ENCODE peak calls at places on chromosomes 4 and X, in seven cellular contexts. F, K, B, M, A, R and T are unnamed samples.

GRCh38 chr4:43512253-43512652 is 619.7 kb downstream of the GRXCR1 start:
- DNase-seq in B (no peak), A (no peak), K (no peak), R (no peak), M (no peak), F (no peak), T (no peak)

GRCh38 chr4:105894570-105895323 is 524 bp upstream of the NPNT start:
- DNase-seq in K (no peak), M (peak; percentile 2), R (peak; percentile 23), B (no peak), A (no peak), F (peak; percentile 53), T (peak; percentile 51)

GRCh38 chr4:130849985-130850632 is 1754.2 kb downstream of the C4orf33 start:
- DNase-seq in M (no peak), B (no peak), R (no peak), F (no peak), K (no peak), A (no peak), T (no peak)

GRCh38 chr4:36189511-36190226 is 54.6 kb downstream of the ARAP2 start:
- DNase-seq in F (no peak), M (no peak), B (no peak), A (no peak), R (peak; percentile 46), K (no peak), T (peak; percentile 30)

GRCh38 chr4:55381502-55381901 is 14.3 kb upstream of the TMEM165 start:
- DNase-seq in A (no peak), K (no peak), B (no peak), F (no peak), M (no peak), R (no peak), T (no peak)

GRCh38 chrX:154485150-154486051 is 1.0 kb downstream of the UBL4A start:
- DNase-seq in F (no peak), K (no peak), A (no peak), M (no peak), R (no peak), B (no peak), T (no peak)

GRCh38 chr4:89954906-89955305 is 60.3 kb downstream of the MMRN1 start:
- DNase-seq in A (no peak), R (no peak), K (no peak), F (no peak), B (no peak), M (no peak), T (no peak)

GRCh38 chr4:184406915-184407314 is 67.4 kb downstream of the IRF2 start:
- DNase-seq in B (no peak), M (no peak), A (no peak), K (no peak), F (no peak), R (no peak), T (no peak)

GRCh38 chrX:39613997-39614679 is 483.6 kb downstream of the BCOR start:
- DNase-seq in M (no peak), R (peak; percentile 75), B (no peak), K (no peak), F (no peak), A (no peak), T (no peak)

GRCh38 chr4:173169178-173169427 is 492 bp downstream of the GALNT7 start:
- DNase-seq in A (no peak), K (no peak), B (no peak), M (no peak), F (no peak), R (no peak), T (no peak)

DNA sequence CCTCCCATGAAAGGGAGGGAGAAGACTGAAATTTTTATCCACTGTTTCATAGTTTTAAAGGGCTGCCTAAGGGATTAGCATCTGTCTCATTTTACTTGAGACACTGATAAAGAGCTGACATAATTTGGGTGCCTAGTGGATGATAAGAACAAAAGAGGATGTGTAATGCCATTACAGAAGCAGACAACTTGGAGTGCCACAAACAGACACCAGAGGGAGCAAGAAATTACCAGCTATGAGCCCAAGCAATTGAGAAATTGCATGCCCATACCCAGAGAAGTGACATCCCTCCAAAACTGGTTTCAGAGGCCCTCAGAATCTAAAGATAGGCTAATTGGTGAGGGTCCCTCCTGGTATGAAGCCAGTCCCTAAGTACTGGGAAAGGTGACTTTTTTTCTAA is 38.5 kb upstream of the POU3F4 start:
- DNase-seq in R (peak; percentile 38), A (peak; percentile 37), B (peak; percentile 4), F (no peak), M (peak; percentile 22), K (no peak), T (peak; percentile 9)
- TF ChIP-seq CTCF in R (peak; percentile 37), A (peak; percentile 28), B (no peak), F (peak; percentile 19), M (peak; percentile 65), K (peak; percentile 30), T (peak; percentile 4)

GRCh38 chr4:79042079-79042674 is 102.9 kb upstream of the PAQR3 start:
- DNase-seq in R (peak; percentile 24), K (no peak), B (peak; percentile 12), A (peak; percentile 67), F (no peak), M (no peak), T (peak; percentile 31)
- TF ChIP-seq CTCF in R (peak; percentile 30), K (peak; percentile 69), B (peak; percentile 33), A (peak; percentile 24), F (peak; percentile 42), M (peak; percentile 76), T (no peak)

GRCh38 chr4:74228691-74229640 is 71.0 kb downstream of the MTHFD2L start:
- DNase-seq in M (peak; percentile 74), K (peak; percentile 59), F (peak; percentile 76), R (peak; percentile 88), A (peak; percentile 76), B (peak; percentile 77), T (peak; percentile 43)
- TF ChIP-seq CTCF in M (peak; percentile 91), K (peak; percentile 89), F (peak; percentile 67), R (peak; percentile 85), A (peak; percentile 80), B (peak; percentile 61), T (peak; percentile 73)

DNA sequence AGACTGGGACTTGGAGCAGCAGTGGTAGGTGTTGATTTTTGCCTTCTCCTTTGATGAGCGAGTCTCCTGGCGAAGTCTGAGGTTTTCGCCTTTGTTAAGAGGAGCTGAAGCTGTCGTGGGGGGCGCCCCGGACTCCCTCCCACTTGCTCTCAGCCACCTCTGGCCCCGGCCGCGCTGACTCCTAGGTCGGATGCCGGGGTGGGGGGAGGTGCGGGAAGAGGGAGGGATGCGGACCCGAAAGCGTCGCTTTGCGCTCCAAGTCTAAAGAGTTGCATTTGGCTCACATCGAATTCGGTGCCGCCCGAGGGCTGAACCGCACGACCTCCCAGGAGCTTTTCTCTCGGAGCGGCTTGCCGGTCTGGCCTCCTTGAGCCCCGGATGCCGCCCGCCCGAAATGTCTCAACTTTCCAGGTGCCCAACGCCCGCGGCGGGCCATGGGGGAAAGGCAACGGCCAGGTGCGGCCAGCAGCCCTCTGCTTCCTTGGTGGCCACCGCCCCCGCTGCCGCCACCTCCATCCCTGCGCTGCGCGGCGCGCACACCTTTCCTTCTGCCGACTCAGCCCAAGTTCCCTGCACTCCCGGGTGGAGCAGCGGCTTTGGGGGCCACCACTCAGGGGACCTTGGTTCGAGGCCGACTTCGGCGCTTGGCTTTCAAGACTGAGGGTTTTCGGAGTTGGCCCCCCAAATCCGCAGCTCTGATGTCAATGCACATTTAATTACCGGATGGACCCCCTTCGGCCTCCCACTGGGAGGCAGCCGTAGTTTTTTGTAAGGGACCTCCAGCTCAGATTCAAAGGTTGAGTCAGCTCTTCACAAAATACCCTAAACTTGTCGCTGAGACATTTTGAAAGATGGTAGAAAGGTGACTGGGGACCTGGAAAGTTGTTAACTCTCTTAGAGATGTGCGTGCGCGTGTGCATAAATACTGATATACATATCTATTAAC is 977 bp downstream of the AFF2 start:
- DNase-seq in F (no peak), M (peak; percentile 9), K (no peak), A (peak; percentile 69), B (no peak), R (peak; percentile 1), T (peak; percentile 11)
- TF ChIP-seq CTCF in F (no peak), M (no peak), K (no peak), A (no peak), B (no peak), R (no peak), T (no peak)

GRCh38 chrX:115547448-115547847 is 13.5 kb upstream of the PLS3 start:
- DNase-seq in B (no peak), M (no peak), R (no peak), K (no peak), A (no peak), F (no peak), T (no peak)
- TF ChIP-seq CTCF in B (peak; percentile 31), M (peak; percentile 29), R (no peak), K (no peak), A (no peak), F (no peak), T (no peak)

GRCh38 chr4:45946699-45947098 is 177.2 kb downstream of the GABRG1 start:
- DNase-seq in M (no peak), K (no peak), R (no peak), F (no peak), A (no peak), B (no peak), T (no peak)

GRCh38 chr4:45939056-45939455 is 184.8 kb downstream of the GABRG1 start:
- DNase-seq in K (no peak), F (no peak), B (no peak), M (no peak), R (no peak), A (no peak), T (no peak)

DNA sequence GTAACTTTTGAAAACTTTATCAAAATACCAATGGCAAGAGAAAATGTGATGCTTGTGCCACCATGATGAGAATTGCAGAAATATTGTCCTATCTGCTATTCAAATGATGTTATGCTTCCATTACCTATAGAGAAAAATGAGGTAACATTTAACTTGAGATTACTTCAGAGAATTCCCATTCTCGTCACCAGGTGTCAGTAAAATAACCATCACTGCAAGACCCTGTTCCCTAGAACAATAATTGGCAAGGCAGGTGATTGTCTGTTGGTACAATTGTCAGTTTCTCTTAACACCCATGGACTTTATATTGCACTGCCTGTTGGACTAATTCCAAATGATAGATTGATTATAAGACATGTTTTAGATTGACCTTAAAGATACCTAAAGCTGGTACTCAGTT is 179.9 kb downstream of the GABRG1 start:
- DNase-seq in B (no peak), R (peak; percentile 2), A (no peak), F (no peak), K (no peak), M (no peak), T (no peak)
- TF ChIP-seq CTCF in B (no peak), R (no peak), A (no peak), F (no peak), K (no peak), M (no peak), T (no peak)

GRCh38 chrX:84717344-84717743 is 215.1 kb upstream of the HDX start:
- DNase-seq in B (no peak), M (no peak), R (no peak), A (no peak), K (no peak), F (no peak), T (no peak)
- TF ChIP-seq CTCF in B (no peak), M (no peak), R (no peak), A (no peak), K (no peak), F (no peak), T (no peak)